ENCODE peak calls at places on chromosomes 1 and 21, in five cellular contexts. X, C, S, V and Z are unnamed samples.

GRCh38 chr1:84569216-84569615 is 5.0 kb downstream of the CTBS start:
- DNase-seq in C (no peak), S (no peak), V (no peak), X (no peak), Z (no peak)

GRCh38 chr1:20200966-20201365 is 14.6 kb upstream of the PLA2G2C start:
- DNase-seq in S (no peak), C (no peak), X (no peak), V (no peak), Z (no peak)

GRCh38 chr1:180974236-180974635 is 48.4 kb downstream of the STX6 start:
- DNase-seq in X (no peak), C (no peak), V (no peak), S (peak), Z (no peak)

GRCh38 chr1:211870156-211870555 is 39.6 kb upstream of the LPGAT1 start:
- DNase-seq in X (no peak), V (peak), S (no peak), C (no peak), Z (no peak)

GRCh38 chr1:115678141-115678540 is 36.4 kb downstream of the VANGL1 start:
- DNase-seq in C (no peak), S (no peak), X (no peak), V (no peak), Z (peak)

GRCh38 chr1:115807723-115808122 is 33.2 kb downstream of the NHLH2 start:
- DNase-seq in X (no peak), C (no peak), V (peak), S (peak), Z (peak)

GRCh38 chr1:30727796-30728195 is 4.4 kb upstream of the MATN1 start:
- DNase-seq in C (no peak), V (peak), X (no peak), S (no peak), Z (peak)

GRCh38 chr1:118921994-118922393 is 66.1 kb downstream of the TBX15 start:
- DNase-seq in C (no peak), X (no peak), S (no peak), V (no peak), Z (no peak)

GRCh38 chr1:200684015-200684414 is 14.3 kb upstream of the DDX59 start:
- DNase-seq in C (no peak), V (no peak), X (no peak), S (no peak), Z (no peak)

GRCh38 chr1:205351984-205352713 is 4.6 kb downstream of the KLHDC8A start:
- DNase-seq in S (peak), X (no peak), C (no peak), V (no peak), Z (peak)

GRCh38 chr21:42209801-42210479 is 9.0 kb upstream of the ABCG1 start:
- DNase-seq in X (no peak), S (peak), C (no peak), V (no peak), Z (peak)

GRCh38 chr1:168065511-168065910 is 71.2 kb downstream of the GPR161 start:
- DNase-seq in S (no peak), C (no peak), V (no peak), X (no peak), Z (no peak)

GRCh38 chr21:41580758-41581554 is 73.0 kb upstream of the TMPRSS2 start:
- DNase-seq in V (no peak), X (no peak), C (no peak), S (no peak), Z (no peak)

GRCh38 chr1:33683913-33684312 is 180.0 kb upstream of the HMGB4 start:
- DNase-seq in S (no peak), V (peak), X (no peak), C (no peak), Z (no peak)

GRCh38 chr1:121595089-121595488 is 410.3 kb downstream of the SRGAP2C start:
- DNase-seq in X (no peak), C (no peak), S (no peak), V (no peak), Z (no peak)

GRCh38 chr1:9438431-9439073 is 100.7 kb upstream of the SLC25A33 start:
- DNase-seq in V (peak), C (no peak), S (no peak), X (no peak), Z (peak)

GRCh38 chr1:206556047-206556747 is 48.9 kb downstream of the RASSF5 start:
- DNase-seq in V (no peak), S (peak), C (no peak), X (no peak), Z (no peak)

GRCh38 chr1:27594542-27595510 is 9.1 kb downstream of the AHDC1 start:
- DNase-seq in V (no peak), S (no peak), C (no peak), X (no peak), Z (peak)

GRCh38 chr21:32578107-32578691 is 7.1 kb downstream of the TCP10L start:
- DNase-seq in C (no peak), X (no peak), V (no peak), S (no peak), Z (peak)

GRCh38 chr1:110164951-110165350 is 14.7 kb downstream of the SLC6A17 start:
- DNase-seq in X (no peak), S (no peak), V (no peak), C (no peak), Z (no peak)

GRCh38 chr1:182602945-182603645 is 1.1 kb downstream of the RGS16 start:
- DNase-seq in V (no peak), S (peak), X (no peak), C (no peak), Z (no peak)

GRCh38 chr1:243433737-243434370 is 178.0 kb downstream of the SDCCAG8 start:
- DNase-seq in X (no peak), V (no peak), S (peak), C (no peak), Z (no peak)

GRCh38 chr1:36099681-36100341 is 11.1 kb downstream of the ADPRS start:
- DNase-seq in C (peak), V (peak), X (peak), S (peak), Z (peak)